ENCODE peak calls at places on chromosomes 12 and 14, in ten cellular contexts. One of them, this sample, is unnamed. For H3K4me1, the result is how much of the 10 kb centered on the place peaks cover.

GRCh38 chr12:111353026-111353425 is 15.9 kb downstream of the PHETA1 start:
- DNase-seq in IMR-90: no peak
- DNase-seq in PC-3: no peak
- DNase-seq in CD4-positive, alpha-beta memory T cell: no peak
- DNase-seq in naive thymus-derived CD4-positive, alpha-beta T cell: no peak
- DNase-seq in neural progenitor cell: no peak
- DNase-seq in HepG2: no peak
- DNase-seq in spleen: peak
- DNase-seq in uterus: no peak
- DNase-seq in tibial artery: no peak
- DNase-seq in this sample: no peak

GRCh38 chr12:84136862-84137367 is 775.7 kb downstream of the SLC6A15 start:
- DNase-seq in IMR-90: peak
- DNase-seq in PC-3: peak
- DNase-seq in CD4-positive, alpha-beta memory T cell: no peak
- DNase-seq in naive thymus-derived CD4-positive, alpha-beta T cell: no peak
- DNase-seq in neural progenitor cell: no peak
- DNase-seq in HepG2: no peak
- DNase-seq in spleen: no peak
- DNase-seq in uterus: no peak
- DNase-seq in tibial artery: no peak
- DNase-seq in this sample: no peak

GRCh38 chr12:2139651-2140050 is 86.9 kb downstream of the CACNA1C start:
- DNase-seq in IMR-90: no peak
- DNase-seq in PC-3: no peak
- DNase-seq in CD4-positive, alpha-beta memory T cell: no peak
- DNase-seq in naive thymus-derived CD4-positive, alpha-beta T cell: no peak
- DNase-seq in neural progenitor cell: no peak
- DNase-seq in HepG2: no peak
- DNase-seq in spleen: no peak
- DNase-seq in uterus: no peak
- DNase-seq in tibial artery: no peak
- DNase-seq in this sample: no peak

GRCh38 chr14:62015945-62016344 is 253.7 kb downstream of the SNAPC1 start:
- DNase-seq in IMR-90: peak
- DNase-seq in PC-3: peak
- DNase-seq in CD4-positive, alpha-beta memory T cell: no peak
- DNase-seq in naive thymus-derived CD4-positive, alpha-beta T cell: no peak
- DNase-seq in neural progenitor cell: no peak
- DNase-seq in HepG2: no peak
- DNase-seq in spleen: no peak
- DNase-seq in uterus: no peak
- DNase-seq in tibial artery: no peak
- DNase-seq in this sample: no peak

GRCh38 chr12:28742791-28743190 is 406.3 kb upstream of the FAR2 start:
- DNase-seq in IMR-90: peak
- DNase-seq in PC-3: peak
- DNase-seq in CD4-positive, alpha-beta memory T cell: no peak
- DNase-seq in naive thymus-derived CD4-positive, alpha-beta T cell: no peak
- DNase-seq in neural progenitor cell: no peak
- DNase-seq in HepG2: no peak
- DNase-seq in spleen: no peak
- DNase-seq in uterus: no peak
- DNase-seq in tibial artery: no peak
- DNase-seq in this sample: no peak

GRCh38 chr12:45674583-45674982 is 54.9 kb upstream of the ARID2 start:
- DNase-seq in IMR-90: peak
- DNase-seq in PC-3: peak
- DNase-seq in CD4-positive, alpha-beta memory T cell: no peak
- DNase-seq in naive thymus-derived CD4-positive, alpha-beta T cell: no peak
- DNase-seq in neural progenitor cell: no peak
- DNase-seq in HepG2: no peak
- DNase-seq in spleen: no peak
- DNase-seq in uterus: peak
- DNase-seq in tibial artery: peak
- DNase-seq in this sample: no peak

GRCh38 chr12:118187746-118188390 is 51.9 kb downstream of the PEBP1 start:
- DNase-seq in IMR-90: no peak
- DNase-seq in PC-3: no peak
- DNase-seq in CD4-positive, alpha-beta memory T cell: no peak
- DNase-seq in naive thymus-derived CD4-positive, alpha-beta T cell: no peak
- DNase-seq in neural progenitor cell: no peak
- DNase-seq in HepG2: no peak
- DNase-seq in spleen: no peak
- DNase-seq in uterus: no peak
- DNase-seq in tibial artery: no peak
- DNase-seq in this sample: no peak

GRCh38 chr14:99064262-99064954 is 207.6 kb downstream of the BCL11B start:
- DNase-seq in IMR-90: no peak
- DNase-seq in PC-3: no peak
- DNase-seq in CD4-positive, alpha-beta memory T cell: no peak
- DNase-seq in naive thymus-derived CD4-positive, alpha-beta T cell: no peak
- DNase-seq in neural progenitor cell: no peak
- DNase-seq in HepG2: no peak
- DNase-seq in spleen: no peak
- DNase-seq in uterus: no peak
- DNase-seq in tibial artery: no peak
- DNase-seq in this sample: no peak

GRCh38 chr14:105495990-105496830 is 5.2 kb downstream of the TEDC1 start:
- DNase-seq in IMR-90: no peak
- DNase-seq in PC-3: no peak
- DNase-seq in CD4-positive, alpha-beta memory T cell: no peak
- DNase-seq in naive thymus-derived CD4-positive, alpha-beta T cell: no peak
- DNase-seq in neural progenitor cell: no peak
- DNase-seq in HepG2: peak
- DNase-seq in spleen: no peak
- DNase-seq in uterus: no peak
- DNase-seq in tibial artery: peak
- DNase-seq in this sample: no peak

GRCh38 chr12:108302471-108303311 is 36.4 kb downstream of the CMKLR1 start:
- DNase-seq in IMR-90: no peak
- DNase-seq in PC-3: peak
- DNase-seq in CD4-positive, alpha-beta memory T cell: no peak
- DNase-seq in naive thymus-derived CD4-positive, alpha-beta T cell: no peak
- DNase-seq in neural progenitor cell: peak
- DNase-seq in HepG2: peak
- DNase-seq in spleen: peak
- DNase-seq in uterus: peak
- DNase-seq in tibial artery: peak
- DNase-seq in this sample: no peak

GRCh38 chr12:1972260-1972659 is 32.0 kb downstream of the DCP1B start:
- DNase-seq in IMR-90: peak
- DNase-seq in PC-3: peak
- DNase-seq in CD4-positive, alpha-beta memory T cell: no peak
- DNase-seq in naive thymus-derived CD4-positive, alpha-beta T cell: no peak
- DNase-seq in neural progenitor cell: no peak
- DNase-seq in HepG2: no peak
- DNase-seq in spleen: no peak
- DNase-seq in uterus: no peak
- DNase-seq in tibial artery: no peak
- DNase-seq in this sample: no peak

GRCh38 chr14:68193970-68194634 is 374.5 kb downstream of the RAD51B start:
- DNase-seq in IMR-90: no peak
- DNase-seq in PC-3: no peak
- DNase-seq in CD4-positive, alpha-beta memory T cell: no peak
- DNase-seq in naive thymus-derived CD4-positive, alpha-beta T cell: no peak
- DNase-seq in neural progenitor cell: no peak
- DNase-seq in HepG2: no peak
- DNase-seq in spleen: no peak
- DNase-seq in uterus: peak
- DNase-seq in tibial artery: no peak
- DNase-seq in this sample: no peak

GRCh38 chr12:32454075-32454474 is 54.7 kb downstream of the FGD4 start:
- DNase-seq in IMR-90: peak
- DNase-seq in PC-3: peak
- DNase-seq in CD4-positive, alpha-beta memory T cell: no peak
- DNase-seq in naive thymus-derived CD4-positive, alpha-beta T cell: no peak
- DNase-seq in neural progenitor cell: peak
- DNase-seq in HepG2: no peak
- DNase-seq in spleen: no peak
- DNase-seq in uterus: no peak
- DNase-seq in tibial artery: no peak
- DNase-seq in this sample: no peak

GRCh38 chr12:32451816-32452215 is 52.5 kb downstream of the FGD4 start:
- DNase-seq in IMR-90: no peak
- DNase-seq in PC-3: no peak
- DNase-seq in CD4-positive, alpha-beta memory T cell: no peak
- DNase-seq in naive thymus-derived CD4-positive, alpha-beta T cell: no peak
- DNase-seq in neural progenitor cell: no peak
- DNase-seq in HepG2: no peak
- DNase-seq in spleen: no peak
- DNase-seq in uterus: no peak
- DNase-seq in tibial artery: no peak
- DNase-seq in this sample: no peak

GRCh38 chr12:32457251-32458025 is 58.1 kb downstream of the FGD4 start:
- DNase-seq in IMR-90: peak
- DNase-seq in PC-3: peak
- DNase-seq in CD4-positive, alpha-beta memory T cell: no peak
- DNase-seq in naive thymus-derived CD4-positive, alpha-beta T cell: no peak
- DNase-seq in neural progenitor cell: no peak
- DNase-seq in HepG2: no peak
- DNase-seq in spleen: no peak
- DNase-seq in uterus: no peak
- DNase-seq in tibial artery: no peak
- DNase-seq in this sample: no peak

GRCh38 chr12:32455607-32456063 is 56.3 kb downstream of the FGD4 start:
- DNase-seq in IMR-90: peak
- DNase-seq in PC-3: peak
- DNase-seq in CD4-positive, alpha-beta memory T cell: no peak
- DNase-seq in naive thymus-derived CD4-positive, alpha-beta T cell: no peak
- DNase-seq in neural progenitor cell: peak
- DNase-seq in HepG2: peak
- DNase-seq in spleen: no peak
- DNase-seq in uterus: no peak
- DNase-seq in tibial artery: no peak
- DNase-seq in this sample: peak

GRCh38 chr12:32454866-32455265 is 55.5 kb downstream of the FGD4 start:
- DNase-seq in IMR-90: no peak
- DNase-seq in PC-3: no peak
- DNase-seq in CD4-positive, alpha-beta memory T cell: no peak
- DNase-seq in naive thymus-derived CD4-positive, alpha-beta T cell: no peak
- DNase-seq in neural progenitor cell: peak
- DNase-seq in HepG2: no peak
- DNase-seq in spleen: no peak
- DNase-seq in uterus: no peak
- DNase-seq in tibial artery: no peak
- DNase-seq in this sample: no peak
- H3K4me1 ChIP-seq in IMR-90: under half
- H3K4me1 ChIP-seq in PC-3: under half
- H3K4me1 ChIP-seq in CD4-positive, alpha-beta memory T cell: under half
- H3K4me1 ChIP-seq in naive thymus-derived CD4-positive, alpha-beta T cell: under half
- H3K4me1 ChIP-seq in neural progenitor cell: half or more
- H3K4me1 ChIP-seq in HepG2: under half
- H3K4me1 ChIP-seq in spleen: under half
- H3K4me1 ChIP-seq in uterus: under half
- H3K4me1 ChIP-seq in tibial artery: under half
- H3K4me1 ChIP-seq in this sample: under half

GRCh38 chr12:27637524-27637923 is 58.7 kb upstream of the REP15 start:
- DNase-seq in IMR-90: no peak
- DNase-seq in PC-3: no peak
- DNase-seq in CD4-positive, alpha-beta memory T cell: no peak
- DNase-seq in naive thymus-derived CD4-positive, alpha-beta T cell: no peak
- DNase-seq in neural progenitor cell: no peak
- DNase-seq in HepG2: no peak
- DNase-seq in spleen: no peak
- DNase-seq in uterus: no peak
- DNase-seq in tibial artery: no peak
- DNase-seq in this sample: no peak

GRCh38 chr12:27635349-27635972 is 60.8 kb upstream of the REP15 start:
- DNase-seq in IMR-90: peak
- DNase-seq in PC-3: peak
- DNase-seq in CD4-positive, alpha-beta memory T cell: no peak
- DNase-seq in naive thymus-derived CD4-positive, alpha-beta T cell: no peak
- DNase-seq in neural progenitor cell: peak
- DNase-seq in HepG2: peak
- DNase-seq in spleen: no peak
- DNase-seq in uterus: no peak
- DNase-seq in tibial artery: no peak
- DNase-seq in this sample: peak

GRCh38 chr12:27644446-27644845 is 51.8 kb upstream of the REP15 start:
- DNase-seq in IMR-90: peak
- DNase-seq in PC-3: peak
- DNase-seq in CD4-positive, alpha-beta memory T cell: no peak
- DNase-seq in naive thymus-derived CD4-positive, alpha-beta T cell: no peak
- DNase-seq in neural progenitor cell: no peak
- DNase-seq in HepG2: no peak
- DNase-seq in spleen: no peak
- DNase-seq in uterus: no peak
- DNase-seq in tibial artery: no peak
- DNase-seq in this sample: no peak

DNA sequence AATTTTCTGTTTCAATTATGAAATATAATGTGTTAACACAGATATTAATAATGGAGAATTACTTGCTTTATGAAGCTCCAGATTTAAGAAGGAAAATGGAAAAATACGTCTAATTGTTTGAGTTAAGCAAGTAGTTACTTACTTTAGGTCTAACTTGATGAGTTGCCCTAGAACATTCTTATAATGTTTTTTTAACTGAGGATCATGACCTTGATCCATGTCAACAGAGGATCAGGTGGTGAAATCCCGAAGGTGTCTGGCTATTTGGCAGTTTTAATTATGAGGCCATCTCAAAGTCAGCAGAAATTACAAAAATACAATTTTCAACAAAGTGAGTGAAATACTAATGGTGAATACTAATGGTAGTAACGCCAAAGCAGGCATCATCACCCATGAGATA is 57.0 kb upstream of the REP15 start:
- DNase-seq in IMR-90: no peak
- DNase-seq in PC-3: no peak
- DNase-seq in CD4-positive, alpha-beta memory T cell: no peak
- DNase-seq in naive thymus-derived CD4-positive, alpha-beta T cell: no peak
- DNase-seq in neural progenitor cell: no peak
- DNase-seq in HepG2: peak
- DNase-seq in spleen: no peak
- DNase-seq in uterus: no peak
- DNase-seq in tibial artery: no peak
- DNase-seq in this sample: no peak
- H3K4me1 ChIP-seq in IMR-90: under half
- H3K4me1 ChIP-seq in PC-3: under half
- H3K4me1 ChIP-seq in CD4-positive, alpha-beta memory T cell: under half
- H3K4me1 ChIP-seq in naive thymus-derived CD4-positive, alpha-beta T cell: under half
- H3K4me1 ChIP-seq in neural progenitor cell: under half
- H3K4me1 ChIP-seq in HepG2: under half
- H3K4me1 ChIP-seq in spleen: under half
- H3K4me1 ChIP-seq in uterus: under half
- H3K4me1 ChIP-seq in tibial artery: under half
- H3K4me1 ChIP-seq in this sample: under half

GRCh38 chr12:121212875-121213274 is 2.9 kb downstream of the P2RX4 start:
- DNase-seq in IMR-90: no peak
- DNase-seq in PC-3: no peak
- DNase-seq in CD4-positive, alpha-beta memory T cell: no peak
- DNase-seq in naive thymus-derived CD4-positive, alpha-beta T cell: no peak
- DNase-seq in neural progenitor cell: no peak
- DNase-seq in HepG2: no peak
- DNase-seq in spleen: no peak
- DNase-seq in uterus: no peak
- DNase-seq in tibial artery: no peak
- DNase-seq in this sample: no peak
- H3K4me1 ChIP-seq in IMR-90: under half
- H3K4me1 ChIP-seq in PC-3: under half
- H3K4me1 ChIP-seq in CD4-positive, alpha-beta memory T cell: half or more
- H3K4me1 ChIP-seq in naive thymus-derived CD4-positive, alpha-beta T cell: under half
- H3K4me1 ChIP-seq in neural progenitor cell: under half
- H3K4me1 ChIP-seq in HepG2: under half
- H3K4me1 ChIP-seq in spleen: under half
- H3K4me1 ChIP-seq in uterus: under half
- H3K4me1 ChIP-seq in tibial artery: under half
- H3K4me1 ChIP-seq in this sample: under half

GRCh38 chr12:51320695-51321320 is 3.2 kb downstream of the BIN2 start:
- DNase-seq in IMR-90: peak
- DNase-seq in PC-3: no peak
- DNase-seq in CD4-positive, alpha-beta memory T cell: no peak
- DNase-seq in naive thymus-derived CD4-positive, alpha-beta T cell: no peak
- DNase-seq in neural progenitor cell: peak
- DNase-seq in HepG2: no peak
- DNase-seq in spleen: no peak
- DNase-seq in uterus: no peak
- DNase-seq in tibial artery: no peak
- DNase-seq in this sample: no peak
- H3K4me1 ChIP-seq in IMR-90: under half
- H3K4me1 ChIP-seq in PC-3: under half
- H3K4me1 ChIP-seq in CD4-positive, alpha-beta memory T cell: half or more
- H3K4me1 ChIP-seq in naive thymus-derived CD4-positive, alpha-beta T cell: half or more
- H3K4me1 ChIP-seq in neural progenitor cell: under half
- H3K4me1 ChIP-seq in HepG2: under half
- H3K4me1 ChIP-seq in spleen: under half
- H3K4me1 ChIP-seq in uterus: under half
- H3K4me1 ChIP-seq in tibial artery: under half
- H3K4me1 ChIP-seq in this sample: under half